ENCODE peak calls at places on chromosomes 2 and 18, in eight cellular contexts. Y, H, W, G, O, T, R and D are unnamed samples. For H3K36me3, the result is how much of the 10 kb centered on the place peaks cover.

GRCh38 chr2:237872178-237872887 is 12.9 kb downstream of the RAMP1 start:
- DNase-seq in Y (peak), H (no peak), W (no peak), G (peak), O (no peak), T (no peak), R (peak), D (no peak)

GRCh38 chr2:241887806-241888522 is 18.4 kb downstream of the RTP5 start:
- DNase-seq in Y (no peak), H (no peak), W (no peak), G (no peak), O (no peak), T (no peak), R (no peak), D (peak)

GRCh38 chr18:518081-518480 is 17.6 kb upstream of the COLEC12 start:
- DNase-seq in Y (no peak), H (no peak), W (no peak), G (no peak), O (no peak), T (no peak), R (no peak), D (no peak)

GRCh38 chr2:219559156-219559915 is 12.0 kb downstream of the OBSL1 start:
- DNase-seq in Y (no peak), H (no peak), W (no peak), G (no peak), O (no peak), T (no peak), R (no peak), D (peak)

GRCh38 chr2:58039170-58039611 is 7.4 kb upstream of the VRK2 start:
- DNase-seq in Y (no peak), H (no peak), W (no peak), G (no peak), O (peak), T (no peak), R (no peak), D (no peak)

GRCh38 chr2:191486584-191487320 is 191.2 kb upstream of the NABP1 start:
- DNase-seq in Y (no peak), H (peak), W (no peak), G (no peak), O (peak), T (no peak), R (no peak), D (no peak)

GRCh38 chr2:48896870-48897269 is 141.3 kb upstream of the LHCGR start:
- DNase-seq in Y (no peak), H (no peak), W (no peak), G (no peak), O (no peak), T (no peak), R (no peak), D (no peak)

GRCh38 chr2:62939735-62940491 is 110.7 kb upstream of the OTX1 start:
- DNase-seq in Y (no peak), H (no peak), W (no peak), G (no peak), O (peak), T (no peak), R (no peak), D (no peak)

GRCh38 chr2:112583497-112584133 is 794 bp upstream of the CHCHD5 start:
- DNase-seq in Y (no peak), H (no peak), W (no peak), G (no peak), O (peak), T (no peak), R (no peak), D (no peak)

GRCh38 chr2:885230-886071 is 65.2 kb upstream of the SNTG2 start:
- DNase-seq in Y (peak), H (peak), W (no peak), G (no peak), O (no peak), T (no peak), R (no peak), D (no peak)

GRCh38 chr2:158894078-158894477 is 74.4 kb upstream of the TANC1 start:
- DNase-seq in Y (no peak), H (no peak), W (no peak), G (no peak), O (peak), T (no peak), R (no peak), D (no peak)

GRCh38 chr2:236085647-236086046 is 82.5 kb downstream of the GBX2 start:
- DNase-seq in Y (no peak), H (no peak), W (no peak), G (no peak), O (no peak), T (peak), R (peak), D (no peak)

GRCh38 chr2:176643711-176644110 is 374.5 kb downstream of the MTX2 start:
- DNase-seq in Y (no peak), H (no peak), W (no peak), G (peak), O (peak), T (no peak), R (peak), D (peak)

GRCh38 chr18:47931707-47932103 is 1.2 kb upstream of the SMAD2 start:
- DNase-seq in Y (no peak), H (peak), W (peak), G (no peak), O (no peak), T (no peak), R (peak), D (no peak)

GRCh38 chr2:965640-966147 is 15.0 kb downstream of the SNTG2 start:
- DNase-seq in Y (no peak), H (no peak), W (no peak), G (no peak), O (no peak), T (no peak), R (no peak), D (no peak)

GRCh38 chr2:165633431-165633830 is 160.6 kb downstream of the GALNT3 start:
- DNase-seq in Y (no peak), H (no peak), W (no peak), G (no peak), O (no peak), T (peak), R (no peak), D (no peak)

GRCh38 chr2:98175811-98176210 is 88.8 kb downstream of the VWA3B start:
- DNase-seq in Y (no peak), H (peak), W (no peak), G (no peak), O (no peak), T (no peak), R (no peak), D (no peak)

GRCh38 chr18:70169747-70170146 is 35.7 kb downstream of the RTTN start:
- DNase-seq in Y (no peak), H (no peak), W (no peak), G (no peak), O (no peak), T (no peak), R (no peak), D (no peak)

GRCh38 chr2:233129351-233129978 is 69.3 kb downstream of the INPP5D start:
- DNase-seq in Y (peak), H (no peak), W (no peak), G (no peak), O (no peak), T (no peak), R (peak), D (no peak)

GRCh38 chr2:130894326-130894942 is 57.7 kb downstream of the ARHGEF4 start:
- DNase-seq in Y (peak), H (peak), W (no peak), G (no peak), O (no peak), T (no peak), R (no peak), D (no peak)

GRCh38 chr2:143955416-143956075 is 564.4 kb downstream of the ZEB2 start:
- DNase-seq in Y (no peak), H (no peak), W (no peak), G (no peak), O (peak), T (no peak), R (no peak), D (no peak)

GRCh38 chr2:88903744-88904353 is 212.4 kb downstream of the RPIA start:
- DNase-seq in Y (no peak), H (no peak), W (no peak), G (no peak), O (peak), T (peak), R (no peak), D (no peak)

GRCh38 chr2:174593041-174593440 is 4.6 kb downstream of the WIPF1 start:
- DNase-seq in Y (no peak), H (no peak), W (no peak), G (no peak), O (no peak), T (no peak), R (no peak), D (no peak)
- H3K27ac ChIP-seq in Y (no peak), H (peak), W (no peak), G (peak), O (no peak), T (no peak), R (peak), D (no peak)

GRCh38 chr18:55588001-55588875 is at the start of gene TCF4:
- DNase-seq in Y (peak), H (peak), W (peak), G (peak), O (peak), T (peak), R (peak), D (peak)
- H3K4me3 ChIP-seq in Y (peak), H (peak), W (peak), G (peak), O (peak), T (peak), R (peak), D (peak)

GRCh38 chr2:117949800-117950199 is 64.1 kb downstream of the CCDC93 start:
- DNase-seq in Y (no peak), H (no peak), W (no peak), G (no peak), O (no peak), T (no peak), R (no peak), D (no peak)
- H3K36me3 ChIP-seq in Y (under half), H (under half), W (half or more), G (half or more), O (under half), T (half or more), R (half or more), D (half or more)

GRCh38 chr2:189020179-189020578 is 46.0 kb downstream of the COL3A1 start:
- DNase-seq in Y (no peak), H (no peak), W (no peak), G (no peak), O (no peak), T (no peak), R (no peak), D (no peak)

GRCh38 chr2:189018636-189019035 is 44.5 kb downstream of the COL3A1 start:
- DNase-seq in Y (no peak), H (no peak), W (no peak), G (no peak), O (peak), T (no peak), R (no peak), D (no peak)

GRCh38 chr2:189022002-189022401 is 47.8 kb downstream of the COL3A1 start:
- DNase-seq in Y (no peak), H (no peak), W (no peak), G (peak), O (peak), T (no peak), R (no peak), D (no peak)

GRCh38 chr2:189024861-189025618 is 50.9 kb downstream of the COL3A1 start:
- DNase-seq in Y (no peak), H (no peak), W (no peak), G (no peak), O (peak), T (no peak), R (no peak), D (no peak)

DNA sequence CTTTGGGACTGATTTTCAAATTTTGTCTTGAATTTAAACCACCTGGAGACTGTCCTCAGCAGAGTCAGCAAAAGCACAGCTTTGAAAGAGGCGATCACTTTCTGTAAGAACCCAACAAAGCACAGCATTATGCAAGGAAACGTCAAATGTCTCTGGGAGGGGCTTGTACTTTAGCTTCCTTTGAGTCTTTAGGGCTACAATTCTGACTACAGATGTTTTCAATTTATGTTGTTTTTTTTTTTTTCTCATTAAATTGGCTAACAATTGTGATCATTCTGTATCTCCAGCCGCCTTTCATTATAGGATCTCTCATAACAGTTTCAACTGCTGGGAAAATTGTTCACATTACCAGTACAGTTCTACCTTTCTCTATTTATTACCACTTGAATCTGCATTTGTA is 48.3 kb downstream of the COL3A1 start:
- DNase-seq in Y (no peak), H (no peak), W (no peak), G (no peak), O (no peak), T (no peak), R (no peak), D (no peak)
- H3K27ac ChIP-seq in Y (no peak), H (no peak), W (no peak), G (peak), O (peak), T (no peak), R (no peak), D (no peak)

GRCh38 chr2:221569342-221570278 is 2.5 kb downstream of the EPHA4 start:
- DNase-seq in Y (no peak), H (no peak), W (no peak), G (no peak), O (no peak), T (peak), R (peak), D (no peak)

GRCh38 chr2:221570321-221571107 is 1.6 kb downstream of the EPHA4 start:
- DNase-seq in Y (peak), H (peak), W (no peak), G (no peak), O (peak), T (peak), R (no peak), D (peak)

GRCh38 chr2:221567231-221567760 is 4.8 kb downstream of the EPHA4 start:
- DNase-seq in Y (no peak), H (no peak), W (no peak), G (no peak), O (no peak), T (no peak), R (no peak), D (no peak)

GRCh38 chr2:221568299-221568698 is 3.8 kb downstream of the EPHA4 start:
- DNase-seq in Y (no peak), H (no peak), W (no peak), G (no peak), O (no peak), T (no peak), R (no peak), D (no peak)

DNA sequence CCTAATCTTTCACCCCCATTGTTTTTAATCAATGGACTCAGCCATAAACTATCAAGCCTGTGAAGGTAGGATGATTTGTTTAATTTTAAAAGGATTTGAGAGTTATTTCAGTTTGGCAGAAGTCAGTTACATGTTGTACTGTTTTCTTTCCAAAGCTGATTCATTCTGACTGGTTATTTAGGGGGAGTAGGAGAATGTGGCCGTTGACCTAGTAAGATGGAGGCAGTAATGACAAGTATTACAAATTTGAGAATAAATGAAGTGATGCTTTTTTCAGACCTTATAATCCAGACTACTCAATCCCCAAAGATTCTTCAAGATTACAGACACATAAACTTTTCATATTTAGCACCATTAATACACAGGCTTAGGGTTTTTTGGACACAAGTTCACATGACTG is 4.3 kb downstream of the EPHA4 start:
- DNase-seq in Y (no peak), H (no peak), W (no peak), G (no peak), O (peak), T (no peak), R (no peak), D (no peak)
- H3K4me3 ChIP-seq in Y (no peak), H (no peak), W (no peak), G (no peak), O (no peak), T (no peak), R (no peak), D (no peak)

GRCh38 chr2:101238930-101239759 is 13.5 kb upstream of the CNOT11 start:
- DNase-seq in Y (no peak), H (peak), W (peak), G (no peak), O (no peak), T (no peak), R (no peak), D (no peak)
- H3K36me3 ChIP-seq in Y (under half), H (under half), W (under half), G (under half), O (under half), T (under half), R (under half), D (under half)

DNA sequence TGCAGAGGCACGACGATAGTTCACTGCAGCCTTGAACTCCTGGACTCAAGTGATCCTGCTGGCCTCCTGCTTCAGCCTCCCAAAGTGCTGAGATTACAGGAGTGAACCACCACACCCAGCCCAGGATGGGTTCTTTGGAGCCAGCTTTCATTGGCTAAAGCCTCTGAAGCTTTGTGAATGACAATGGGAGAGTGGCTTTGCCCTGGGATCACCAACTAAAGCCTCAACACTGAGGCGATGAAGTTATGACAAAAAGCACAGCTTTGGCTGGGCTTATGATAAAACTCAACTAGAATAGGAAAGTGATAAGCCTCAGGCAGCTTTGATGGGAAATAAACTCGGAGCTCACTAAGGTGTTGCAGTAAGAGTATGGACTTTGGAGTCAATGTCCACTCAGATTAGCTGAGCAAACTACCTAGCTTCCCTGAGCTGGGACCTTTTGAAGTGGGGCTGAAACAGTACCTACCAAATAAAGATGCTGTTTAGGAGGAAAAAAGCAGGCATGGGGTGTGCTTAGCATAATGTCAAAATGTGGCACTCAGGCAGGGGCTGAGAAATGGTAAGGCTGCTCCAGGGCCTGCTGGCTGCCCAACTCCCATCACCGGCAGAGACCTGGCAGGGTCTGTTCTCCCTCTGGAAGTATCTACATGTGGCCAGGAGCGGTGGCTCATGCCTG is 4.3 kb downstream of the TMEM127 start:
- DNase-seq in Y (no peak), H (no peak), W (no peak), G (peak), O (no peak), T (no peak), R (no peak), D (peak)
- H3K27ac ChIP-seq in Y (peak), H (peak), W (peak), G (peak), O (no peak), T (no peak), R (peak), D (peak)

GRCh38 chr2:178414266-178415247 is 36.4 kb downstream of the PRKRA start:
- DNase-seq in Y (peak), H (peak), W (peak), G (peak), O (peak), T (peak), R (peak), D (peak)

GRCh38 chr2:178413472-178414265 is 37.3 kb downstream of the PRKRA start:
- DNase-seq in Y (peak), H (peak), W (peak), G (peak), O (peak), T (peak), R (peak), D (peak)

GRCh38 chr2:178418426-178418825 is 32.5 kb downstream of the PRKRA start:
- DNase-seq in Y (no peak), H (no peak), W (no peak), G (no peak), O (no peak), T (no peak), R (no peak), D (no peak)

GRCh38 chr2:178417916-178418315 is 33.1 kb downstream of the PRKRA start:
- DNase-seq in Y (no peak), H (no peak), W (no peak), G (no peak), O (no peak), T (no peak), R (no peak), D (no peak)

DNA sequence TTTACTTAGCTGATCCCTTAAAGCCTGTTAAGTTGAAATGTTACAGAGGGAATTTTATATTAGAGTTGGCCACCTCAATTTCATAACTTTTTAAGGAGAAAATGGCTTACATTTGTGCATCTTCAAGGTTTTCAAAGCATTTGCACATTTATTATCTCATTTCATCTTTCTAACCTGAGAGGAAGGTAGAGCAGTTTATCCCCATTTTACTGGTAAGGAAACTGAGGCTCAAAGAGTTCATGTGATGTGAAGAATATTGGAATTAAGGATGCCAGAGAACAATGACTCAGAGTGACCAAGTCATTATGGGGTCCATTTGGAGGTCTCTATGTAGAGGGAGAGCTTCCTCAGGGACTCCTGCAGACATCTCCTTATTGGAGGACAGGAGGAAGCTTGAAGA is 35.0 kb downstream of the PRKRA start:
- DNase-seq in Y (no peak), H (no peak), W (no peak), G (no peak), O (no peak), T (no peak), R (no peak), D (no peak)
- H3K4me3 ChIP-seq in Y (no peak), H (no peak), W (no peak), G (no peak), O (no peak), T (no peak), R (no peak), D (no peak)

DNA sequence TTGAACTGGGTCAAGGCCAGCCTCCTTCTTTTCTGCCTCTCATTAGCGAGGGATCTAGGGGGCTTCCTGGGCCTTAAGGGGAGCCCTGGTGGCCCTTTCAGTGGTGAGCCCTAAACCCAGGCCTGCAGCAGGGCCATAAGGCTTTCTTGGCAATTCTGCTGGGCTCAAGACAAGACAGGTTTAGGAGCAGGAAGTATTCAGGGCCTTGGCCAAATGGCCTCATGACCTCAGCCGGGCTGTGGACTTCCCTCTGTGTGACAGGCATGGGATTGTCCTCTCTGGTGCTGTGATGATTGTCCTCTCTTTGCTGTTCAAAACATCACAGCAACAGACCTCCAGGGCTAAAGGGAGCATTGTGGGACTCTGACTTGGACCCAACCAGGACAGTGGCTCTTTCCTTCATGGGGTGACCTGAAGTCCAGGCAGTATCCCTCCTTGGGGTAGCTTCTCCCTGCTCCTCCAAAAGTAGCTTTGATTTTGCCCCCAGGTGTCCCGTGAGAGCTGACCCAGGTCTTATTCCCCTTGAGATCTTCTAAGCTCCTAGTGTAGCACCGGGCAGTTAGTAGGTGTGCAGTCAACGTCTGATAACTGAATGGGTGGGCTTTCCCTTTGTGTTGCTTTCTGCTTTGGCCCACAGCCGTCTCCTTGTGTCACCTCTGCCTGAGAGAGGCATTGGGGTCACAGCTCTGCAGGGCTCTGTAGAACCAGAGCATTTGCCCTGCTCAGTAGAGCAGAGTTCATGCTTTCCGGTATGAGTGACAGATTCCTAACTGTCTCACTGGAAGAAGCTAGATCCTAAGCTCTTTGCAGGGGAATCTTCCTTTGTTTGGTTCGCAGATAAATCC is 14.7 kb downstream of the FOSL2 start:
- DNase-seq in Y (no peak), H (no peak), W (no peak), G (peak), O (no peak), T (no peak), R (peak), D (no peak)
- H3K36me3 ChIP-seq in Y (under half), H (under half), W (half or more), G (half or more), O (half or more), T (half or more), R (half or more), D (half or more)